ENCODE peak calls at places on chromosomes 6 and 20, in four cellular contexts. T, P, O and F are unnamed samples.

GRCh38 chr6:80181352-80182081 is 75.0 kb downstream of the BCKDHB start:
- DNase-seq in T (no peak), P (no peak), O (no peak), F (no peak)

GRCh38 chr20:45822863-45823262 is 4.2 kb downstream of the TNNC2 start:
- DNase-seq in O (peak; percentile 47), P (peak; percentile 54), T (no peak), F (peak; percentile 78)

GRCh38 chr6:135162678-135163439 is 18.2 kb upstream of the MYB start:
- DNase-seq in P (peak; percentile 40), O (no peak), T (peak; percentile 8), F (peak; percentile 42)

GRCh38 chr20:2873010-2873746 is at the start of gene PTPRA:
- DNase-seq in O (peak; percentile 86), T (peak; percentile 95), P (peak; percentile 93), F (peak; percentile 97)

GRCh38 chr6:134146268-134147032 is 94.0 kb upstream of the SLC2A12 start:
- DNase-seq in O (no peak), P (no peak), T (no peak), F (no peak)

GRCh38 chr6:135798751-135799515 is 52.6 kb upstream of the PDE7B start:
- DNase-seq in O (no peak), T (no peak), P (no peak), F (no peak)

GRCh38 chr6:103142902-103143301 is 1716.8 kb downstream of the HACE1 start:
- DNase-seq in T (no peak), O (no peak), P (no peak), F (no peak)

GRCh38 chr20:1720845-1721475 is 63.4 kb upstream of the SIRPG start:
- DNase-seq in P (no peak), O (no peak), T (no peak), F (no peak)

GRCh38 chr6:39882567-39882953 is 51.7 kb downstream of the MOCS1 start:
- DNase-seq in T (peak; percentile 33), P (no peak), O (no peak), F (no peak)

GRCh38 chr20:11581271-11581670 is 336.4 kb upstream of the BTBD3 start:
- DNase-seq in O (no peak), P (no peak), T (no peak), F (no peak)

GRCh38 chr6:44679906-44680698 is 292.6 kb downstream of the CDC5L start:
- DNase-seq in T (no peak), O (peak; percentile 49), P (no peak), F (no peak)

GRCh38 chr6:108074359-108075144 is at the start of gene OSTM1:
- DNase-seq in P (peak; percentile 94), O (peak; percentile 83), T (peak; percentile 96), F (peak; percentile 89)

GRCh38 chr6:29909995-29910394 is 32.3 kb upstream of the HLA-A start:
- DNase-seq in O (peak; percentile 17), P (no peak), T (no peak), F (no peak)

GRCh38 chr20:25368526-25368925 is 22.1 kb downstream of the ABHD12 start:
- DNase-seq in P (no peak), O (no peak), T (no peak), F (no peak)

GRCh38 chr20:60108397-60108796 is 150.2 kb downstream of the CDH26 start:
- DNase-seq in O (no peak), P (no peak), T (no peak), F (no peak)

GRCh38 chr6:158387578-158387977 is 75.3 kb downstream of the TULP4 start:
- DNase-seq in P (no peak), O (no peak), T (no peak), F (no peak)

GRCh38 chr6:47822856-47823554 is 41.2 kb downstream of the OPN5 start:
- DNase-seq in P (no peak), T (no peak), O (no peak), F (no peak)

DNA sequence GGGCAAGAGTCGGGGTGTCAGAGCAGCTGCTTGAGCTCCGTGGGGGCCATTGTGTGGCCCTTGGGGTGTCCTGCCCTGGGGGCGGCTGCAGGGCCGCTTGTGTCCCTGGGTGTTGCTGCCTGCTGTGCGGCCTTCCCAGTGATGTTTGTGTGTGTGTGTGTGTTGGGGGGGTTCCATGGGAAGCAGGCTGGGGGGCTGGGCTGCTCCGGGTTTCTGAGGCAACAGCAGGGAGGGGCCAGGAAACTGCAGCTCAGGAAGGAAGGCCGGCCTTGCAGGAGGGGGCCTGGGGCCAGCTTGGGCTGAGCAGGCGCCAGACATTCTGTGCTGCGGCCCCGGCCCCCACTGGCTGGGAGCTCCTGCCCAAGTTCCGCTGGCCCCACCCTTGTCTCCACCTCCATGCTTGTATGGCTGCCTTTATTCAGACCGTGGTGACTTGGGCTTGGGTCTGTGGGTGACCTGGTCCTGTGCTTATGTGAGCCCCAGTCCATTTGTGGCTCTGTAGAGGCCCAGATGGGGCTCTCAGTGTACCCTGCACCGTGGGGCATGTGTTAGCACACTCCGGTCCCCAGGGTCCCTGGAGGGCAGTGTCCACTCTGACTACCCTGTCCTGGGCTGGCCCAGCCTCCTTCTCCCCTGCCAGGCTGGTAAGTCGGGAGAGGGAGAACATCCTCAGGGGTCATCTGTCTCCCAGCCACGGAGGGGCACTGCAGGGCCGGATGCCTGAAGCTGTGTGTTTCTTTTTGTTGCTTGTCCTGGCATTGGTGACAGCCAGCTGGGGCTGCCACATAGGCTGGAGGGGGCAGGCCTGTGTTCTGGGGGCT is 4.6 kb upstream of the SOX18 start:
- DNase-seq in O (no peak), P (no peak), T (peak; percentile 65), F (no peak)
- TF ChIP-seq CTCF in O (peak; percentile 17), P (no peak), T (peak; percentile 36), F (no peak)

DNA sequence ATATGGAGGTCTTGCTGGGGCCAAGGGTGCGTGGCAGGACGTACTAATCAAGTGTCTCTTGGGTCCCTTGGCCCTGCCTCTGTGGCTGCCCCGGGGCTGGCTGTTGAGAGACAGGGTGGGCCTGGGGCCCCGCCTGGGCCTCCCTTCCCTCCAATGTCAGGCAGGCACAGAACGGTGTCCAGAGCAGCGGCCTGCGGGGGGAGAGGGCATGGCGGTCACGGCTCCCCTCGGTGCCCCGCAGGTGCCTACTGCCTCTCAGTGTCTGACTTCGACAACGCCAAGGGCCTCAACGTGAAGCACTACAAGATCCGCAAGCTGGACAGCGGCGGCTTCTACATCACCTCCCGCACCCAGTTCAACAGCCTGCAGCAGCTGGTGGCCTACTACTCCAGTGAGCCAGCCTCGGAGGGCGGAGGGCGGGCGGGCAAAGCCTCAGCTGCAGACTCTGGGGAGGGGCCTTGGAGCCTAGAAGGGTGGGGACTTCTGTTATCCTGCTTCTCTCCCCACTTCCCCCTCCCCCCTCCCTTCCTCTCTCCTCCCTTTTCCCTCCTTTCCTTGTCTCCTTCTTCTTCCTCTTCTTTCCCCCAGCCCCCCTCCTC is 50.1 kb downstream of the SRC start:
- DNase-seq in P (no peak), T (peak; percentile 64), O (no peak), F (no peak)
- H3K4me1 ChIP-seq in P (no peaks in the 10 kb centered on the region), T (peaks cover 23% of the 10 kb centered on the region), O (peaks cover 23% of the 10 kb centered on the region), F (peaks cover 15% of the 10 kb centered on the region)

DNA sequence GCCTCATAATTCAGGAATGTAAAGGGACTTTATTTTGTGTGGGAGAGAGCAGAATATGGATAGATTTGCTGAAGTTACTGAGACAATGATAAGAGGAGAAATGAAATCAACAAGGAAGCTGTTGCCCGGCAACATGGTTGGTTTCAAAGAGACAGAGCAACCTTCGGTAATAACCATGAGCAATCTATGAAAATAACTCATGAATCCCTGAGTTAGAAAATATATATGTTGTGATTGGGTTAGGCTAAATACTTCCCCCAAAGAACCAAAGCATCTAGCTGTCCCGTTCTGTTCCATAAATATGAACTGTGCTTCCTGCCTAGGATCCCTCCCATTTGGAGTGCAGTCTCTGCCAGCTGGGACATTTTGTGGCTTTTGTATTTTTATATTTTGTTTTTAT is 23.1 kb downstream of the SERPINB1 start:
- DNase-seq in T (no peak), P (no peak), O (peak; percentile 84), F (no peak)
- H3K27ac ChIP-seq in T (peak overlapping the region; percentile 47), P (peak overlapping the region; percentile 59), O (peak overlapping the region; percentile 99), F (peak overlapping the region; percentile 59)

DNA sequence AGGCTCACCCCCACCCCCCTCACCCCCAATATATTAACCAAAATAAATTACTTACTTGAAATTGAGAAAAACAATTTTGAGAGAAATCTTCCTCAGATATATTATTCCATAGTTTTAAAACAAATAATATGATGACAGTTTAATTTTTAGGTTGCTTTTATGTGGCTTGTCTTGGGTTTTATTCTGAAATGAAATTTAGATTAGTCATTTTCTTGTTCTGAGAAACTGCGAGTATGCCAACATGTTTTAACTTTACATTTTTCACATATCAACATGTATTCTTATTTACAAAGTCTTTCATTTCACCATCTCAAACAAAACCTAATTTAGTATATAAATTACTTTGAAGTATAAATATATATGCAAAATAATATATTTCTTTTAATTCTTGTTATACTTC is 11.1 kb downstream of the REV3L start:
- DNase-seq in O (no peak), P (no peak), T (no peak), F (no peak)
- TF ChIP-seq CTCF in O (no peak), P (no peak), T (no peak), F (no peak)

GRCh38 chr6:31736768-31737314 is 511 bp upstream of the CLIC1 start:
- DNase-seq in O (no peak), P (no peak), T (peak; percentile 22), F (no peak)

GRCh38 chr6:31736026-31736767 is at the start of gene CLIC1:
- DNase-seq in T (peak; percentile 94), O (peak; percentile 83), P (peak; percentile 87), F (peak; percentile 88)

GRCh38 chr6:31734247-31734702 is 2.1 kb downstream of the CLIC1 start:
- DNase-seq in T (no peak), O (no peak), P (no peak), F (no peak)

GRCh38 chr6:31733734-31734133 is 2.6 kb downstream of the CLIC1 start:
- DNase-seq in T (no peak), P (no peak), O (no peak), F (no peak)

GRCh38 chr6:31734703-31735500 is 1.4 kb downstream of the CLIC1 start:
- DNase-seq in O (peak; percentile 77), P (peak; percentile 54), T (peak; percentile 78), F (peak; percentile 81)
- H3K4me1 ChIP-seq in O (peaks cover 39% of the 10 kb centered on the region), P (peaks cover 54% of the 10 kb centered on the region), T (peaks cover 43% of the 10 kb centered on the region), F (peaks cover 31% of the 10 kb centered on the region)

GRCh38 chr6:130075879-130076278 is 57.5 kb downstream of the L3MBTL3 start:
- DNase-seq in T (no peak), O (no peak), P (no peak), F (no peak)

GRCh38 chr6:130065616-130066015 is 47.2 kb downstream of the L3MBTL3 start:
- DNase-seq in O (no peak), P (no peak), T (no peak), F (no peak)

GRCh38 chr6:130070306-130070705 is 51.9 kb downstream of the L3MBTL3 start:
- DNase-seq in T (no peak), O (no peak), P (no peak), F (no peak)

GRCh38 chr6:130069471-130069870 is 51.1 kb downstream of the L3MBTL3 start:
- DNase-seq in P (no peak), O (no peak), T (no peak), F (no peak)

DNA sequence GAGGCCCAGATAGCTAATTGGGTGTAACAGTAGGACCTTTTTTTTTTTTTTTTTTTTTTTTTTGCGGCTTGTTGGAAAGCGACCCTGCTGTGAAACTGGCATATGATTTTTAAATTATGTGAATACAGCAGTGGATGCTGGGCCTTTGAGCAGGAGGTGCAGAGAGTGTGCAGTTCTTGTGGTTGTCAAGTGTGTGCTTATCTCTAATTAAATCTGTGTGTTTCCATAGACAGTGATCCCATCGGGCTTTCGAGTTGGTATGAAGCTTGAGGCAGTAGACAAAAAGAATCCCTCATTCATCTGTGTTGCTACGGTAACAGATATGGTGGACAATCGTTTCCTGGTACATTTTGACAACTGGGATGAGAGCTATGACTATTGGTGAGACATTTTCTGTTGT is 52.4 kb downstream of the L3MBTL3 start:
- DNase-seq in O (no peak), T (no peak), P (no peak), F (no peak)
- H3K27ac ChIP-seq in O (no peak overlapping the region), T (no peak overlapping the region), P (no peak overlapping the region), F (no peak overlapping the region)